ENCODE peak calls at places on chromosomes 11 and 22, in four cellular contexts. H is WTC11, C is K562, F is SK-N-SH. P is an unnamed sample.

GRCh38 chr22:24142831-24143230 is 38.5 kb upstream of the SUSD2 start:
- DNase-seq in H (no peak), C (no peak), F (no peak), P (no peak)

GRCh38 chr22:45688606-45689080 is 17.0 kb downstream of the ATXN10 start:
- DNase-seq in H (no peak), C (no peak), F (peak; percentile 23), P (no peak)

GRCh38 chr11:83054904-83055380 is 16.8 kb downstream of the RAB30 start:
- DNase-seq in H (no peak), C (no peak), F (no peak), P (no peak)

GRCh38 chr11:1878134-1879031 is 13.3 kb downstream of the PRR33 start:
- DNase-seq in H (no peak), C (no peak), F (peak; percentile 69), P (no peak)

GRCh38 chr11:116808262-116809175 is 14.6 kb downstream of the APOA4 start:
- DNase-seq in H (no peak), C (no peak), F (no peak), P (no peak)

GRCh38 chr11:86575208-86575855 is 97.1 kb downstream of the ME3 start:
- DNase-seq in H (no peak), C (no peak), F (no peak), P (no peak)

GRCh38 chr11:6301096-6301495 is 19.2 kb downstream of the CAVIN3 start:
- DNase-seq in H (no peak), C (no peak), F (no peak), P (no peak)

GRCh38 chr22:19042285-19043110 is 79.7 kb downstream of the DGCR2 start:
- DNase-seq in H (no peak), C (no peak), F (no peak), P (no peak)

GRCh38 chr11:30150425-30150824 is 80.4 kb upstream of the FSHB start:
- DNase-seq in H (no peak), C (no peak), F (no peak), P (no peak)

GRCh38 chr11:92286718-92287117 is 62.1 kb downstream of the FAT3 start:
- DNase-seq in H (no peak), C (no peak), F (no peak), P (no peak)

GRCh38 chr11:11743216-11743615 is 98.6 kb upstream of the USP47 start:
- DNase-seq in H (no peak), C (no peak), F (no peak), P (no peak)

GRCh38 chr11:61384271-61385242 is 7.8 kb upstream of the TMEM216 start:
- DNase-seq in H (peak; percentile 23), C (peak; percentile 43), F (no peak), P (no peak)

GRCh38 chr11:36243641-36244040 is 45.6 kb downstream of the COMMD9 start:
- DNase-seq in H (no peak), C (no peak), F (no peak), P (no peak)

GRCh38 chr11:1929621-1930447 is 10.3 kb downstream of the TNNT3 start:
- DNase-seq in H (peak; percentile 5), C (no peak), F (no peak), P (no peak)

GRCh38 chr22:27835446-27835845 is 33.9 kb upstream of the MN1 start:
- DNase-seq in H (peak; percentile 7), C (no peak), F (no peak), P (no peak)

GRCh38 chr22:38957046-38957770 is at the start of gene APOBEC3A:
- DNase-seq in H (no peak), C (no peak), F (no peak), P (no peak)

GRCh38 chr22:33853200-33854097 is 66.8 kb downstream of the LARGE1 start:
- DNase-seq in H (peak; percentile 30), C (no peak), F (peak; percentile 64), P (peak; percentile 53)

GRCh38 chr11:134343646-134344045 is 11.9 kb downstream of the GLB1L2 start:
- DNase-seq in H (no peak), C (no peak), F (no peak), P (no peak)

GRCh38 chr22:19853879-19854777 is 546 bp downstream of the GNB1L start:
- DNase-seq in H (peak; percentile 22), C (peak; percentile 79), F (no peak), P (no peak)

GRCh38 chr11:60377737-60378136 is 595 bp upstream of the MS4A7 start:
- DNase-seq in H (no peak), C (no peak), F (no peak), P (peak; percentile 85)

GRCh38 chr11:65355013-65355775 is 643 bp downstream of the TIGD3 start:
- DNase-seq in H (peak; percentile 60), C (peak; percentile 87), F (peak; percentile 87), P (no peak)

GRCh38 chr11:44158384-44158783 is 62.9 kb downstream of the EXT2 start:
- DNase-seq in H (no peak), C (no peak), F (no peak), P (no peak)
- TF ChIP-seq USF1 in H (no peak), C (no peak), F (no peak), P (no peak)

DNA sequence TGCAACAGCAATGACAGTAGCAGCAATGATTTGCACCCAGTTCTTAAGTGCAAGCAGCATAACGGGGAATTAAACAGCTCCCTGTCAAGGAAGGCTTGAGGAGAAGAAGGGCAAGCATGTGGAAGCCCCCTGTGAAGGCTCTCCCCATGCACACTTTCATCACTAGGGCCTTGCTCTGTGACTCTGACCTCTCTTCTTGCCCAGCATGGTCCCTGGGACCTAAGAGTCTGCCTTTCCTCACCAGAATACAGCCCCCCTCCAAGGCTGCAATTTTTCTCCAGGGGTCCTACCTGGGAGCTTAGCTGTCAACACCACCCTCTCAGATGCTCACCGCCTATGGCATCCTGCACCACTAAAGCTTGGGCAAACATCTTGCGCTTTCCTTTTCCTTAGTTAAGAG is 187.5 kb downstream of the ADAMTS15 start:
- DNase-seq in H (no peak), C (no peak), F (no peak), P (no peak)
- TF ChIP-seq USF1 in H (no peak), C (no peak), F (no peak), P (no peak)

GRCh38 chr11:19382131-19382611 is 141.4 kb upstream of the E2F8 start:
- DNase-seq in H (no peak), C (no peak), F (no peak), P (no peak)

GRCh38 chr11:19378814-19379213 is 138.1 kb upstream of the E2F8 start:
- DNase-seq in H (no peak), C (no peak), F (no peak), P (no peak)

GRCh38 chr11:19377855-19378254 is 137.1 kb upstream of the E2F8 start:
- DNase-seq in H (no peak), C (no peak), F (no peak), P (no peak)

GRCh38 chr11:19379465-19379864 is 138.7 kb upstream of the E2F8 start:
- DNase-seq in H (no peak), C (no peak), F (no peak), P (no peak)

GRCh38 chr11:19380375-19380774 is 139.6 kb upstream of the E2F8 start:
- DNase-seq in H (no peak), C (no peak), F (no peak), P (no peak)
- TF ChIP-seq USF1 in H (no peak), C (no peak), F (no peak), P (no peak)

GRCh38 chr11:32426819-32427615 is 8.3 kb downstream of the WT1 start:
- DNase-seq in H (peak; percentile 65), C (peak; percentile 72), F (peak; percentile 30), P (no peak)
- TF ChIP-seq USF1 in H (no peak), C (no peak), F (no peak), P (no peak)

DNA sequence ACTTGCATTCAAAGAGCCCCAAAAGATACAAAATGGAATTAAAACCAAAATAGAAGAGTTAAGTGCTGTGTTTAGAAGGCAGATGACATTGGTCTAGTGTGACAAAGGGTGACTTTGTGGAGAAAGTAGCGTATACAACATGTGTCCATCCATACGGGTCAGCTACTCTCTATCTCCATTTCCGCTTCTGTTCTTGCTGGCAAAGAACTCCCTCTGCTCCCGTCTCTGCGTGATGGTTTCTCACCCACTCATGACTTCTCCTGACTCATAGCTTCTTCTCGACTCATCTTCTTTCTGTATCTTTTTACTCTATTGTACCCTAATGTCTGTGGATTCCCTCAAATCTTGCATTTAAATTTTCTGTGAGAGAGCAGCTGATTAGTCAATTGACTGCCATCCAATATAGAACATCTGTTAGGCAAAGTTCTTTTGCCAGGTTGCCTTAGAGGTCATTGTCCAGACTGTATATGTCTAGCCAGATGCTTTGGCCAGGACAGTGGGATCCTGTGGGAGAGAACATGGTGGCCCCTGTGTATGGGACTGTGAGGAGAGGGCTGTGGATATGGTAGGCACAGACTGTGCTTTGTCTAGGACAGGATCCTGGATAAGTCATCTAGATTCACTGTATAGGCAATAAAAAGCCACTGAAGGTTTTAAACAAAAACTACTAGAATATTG is 28.4 kb downstream of the MMP13 start:
- DNase-seq in H (no peak), C (no peak), F (no peak), P (no peak)
- TF ChIP-seq USF1 in H (no peak), C (no peak), F (no peak), P (no peak)

GRCh38 chr22:22939537-22940368 is 52.1 kb downstream of the IGLL5 start:
- DNase-seq in H (peak; percentile 1), C (peak; percentile 50), F (no peak), P (no peak)

GRCh38 chr22:22940961-22941605 is 53.5 kb downstream of the IGLL5 start:
- DNase-seq in H (peak; percentile 6), C (no peak), F (no peak), P (no peak)

GRCh38 chr22:22937894-22938480 is 50.4 kb downstream of the IGLL5 start:
- DNase-seq in H (no peak), C (peak; percentile 53), F (no peak), P (no peak)

GRCh38 chr22:22936915-22937656 is 49.5 kb downstream of the IGLL5 start:
- DNase-seq in H (no peak), C (peak; percentile 59), F (no peak), P (no peak)

DNA sequence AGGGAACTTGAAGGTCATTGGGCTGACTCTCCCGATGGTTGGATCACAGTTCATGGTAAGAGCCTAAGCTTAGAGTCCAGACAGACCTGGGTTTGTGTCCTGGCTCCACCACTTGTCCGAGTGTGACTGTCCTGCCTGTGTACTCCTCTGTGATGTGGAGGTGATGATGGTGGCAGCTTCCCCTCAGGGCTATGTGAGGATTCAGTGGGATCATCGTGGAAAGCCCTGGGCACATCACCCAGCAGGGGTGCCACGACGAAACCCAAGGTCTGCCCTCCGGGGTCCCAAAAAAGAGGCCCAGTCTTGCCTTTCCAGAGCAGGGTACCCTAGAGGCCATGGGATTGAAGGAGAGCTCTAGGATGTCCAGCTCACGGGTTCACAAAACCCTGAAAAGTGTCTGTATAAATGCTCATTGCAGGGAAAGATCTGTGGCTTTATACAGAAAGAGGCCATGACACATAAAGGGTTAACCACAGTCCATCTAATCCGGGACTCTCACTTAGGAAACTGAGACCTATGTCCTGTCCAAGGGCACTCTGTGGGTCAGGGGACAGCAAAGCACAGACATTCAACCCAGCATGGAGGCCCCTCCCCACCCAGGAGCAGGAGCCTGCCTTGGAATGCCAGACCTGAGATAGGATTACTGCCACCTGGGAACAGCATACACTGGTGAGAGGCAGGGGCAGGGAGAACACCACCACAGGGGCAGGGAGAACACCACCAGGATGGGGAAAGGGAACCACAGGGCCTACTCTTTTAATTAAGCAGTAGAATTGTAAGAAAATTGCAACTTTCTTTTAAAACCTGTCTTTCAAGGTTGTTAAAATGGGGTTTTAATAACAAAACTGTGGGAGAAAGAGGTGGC is 51.3 kb downstream of the IGLL5 start:
- DNase-seq in H (no peak), C (peak; percentile 59), F (no peak), P (no peak)
- TF ChIP-seq USF1 in H (no peak), C (no peak), F (no peak), P (no peak)

GRCh38 chr11:129023968-129024676 is 81.5 kb upstream of the TP53AIP1 start:
- DNase-seq in H (peak; percentile 53), C (no peak), F (no peak), P (no peak)
- TF ChIP-seq USF1 in H (no peak), C (no peak), F (no peak), P (no peak)

P was measured in GM12878.